ENCODE peak calls at places on chromosomes 16 and 17, in ten cellular contexts. Y, J, B, Q, S, A, O, E, N and H are unnamed samples.

GRCh38 chr16:56855936-56856335 is 9.1 kb upstream of the SLC12A3 start:
- DNase-seq in Y (no peak), J (no peak), B (no peak), Q (no peak), S (no peak), A (no peak), O (no peak), E (no peak), N (peak; percentile 20), H (no peak)

GRCh38 chr17:43667506-43668438 is 6.0 kb upstream of the MEOX1 start:
- DNase-seq in Y (no peak), J (no peak), B (peak; percentile 69), Q (no peak), S (no peak), A (no peak), O (no peak), E (peak; percentile 55), N (no peak), H (no peak)

GRCh38 chr17:7589204-7589868 is 558 bp downstream of the SOX15 start:
- DNase-seq in Y (peak; percentile 79), J (peak; percentile 90), B (peak; percentile 93), Q (peak; percentile 80), S (no peak), A (peak; percentile 69), O (peak; percentile 88), E (peak; percentile 83), N (peak; percentile 96), H (no peak)

GRCh38 chr16:30948956-30949654 is at the start of gene ORAI3:
- DNase-seq in Y (peak; percentile 68), J (peak; percentile 91), B (peak; percentile 70), Q (peak; percentile 84), S (peak; percentile 61), A (peak; percentile 66), O (peak; percentile 73), E (peak; percentile 51), N (peak; percentile 86), H (no peak)

GRCh38 chr17:5788266-5788900 is 204.1 kb upstream of the NLRP1 start:
- DNase-seq in Y (no peak), J (no peak), B (peak; percentile 86), Q (no peak), S (peak; percentile 73), A (no peak), O (no peak), E (no peak), N (no peak), H (no peak)

GRCh38 chr17:3003401-3004149 is 59.8 kb downstream of the OR1D5 start:
- DNase-seq in Y (peak; percentile 37), J (peak; percentile 53), B (no peak), Q (peak; percentile 73), S (no peak), A (peak; percentile 93), O (no peak), E (no peak), N (peak; percentile 48), H (no peak)

GRCh38 chr16:2035431-2036199 is 8.9 kb downstream of the NHERF2 start:
- DNase-seq in Y (peak; percentile 65), J (peak; percentile 89), B (no peak), Q (no peak), S (peak; percentile 75), A (no peak), O (peak; percentile 82), E (peak; percentile 86), N (peak; percentile 76), H (no peak)

GRCh38 chr17:8020776-8021564 is 17.9 kb upstream of the ALOX15B start:
- DNase-seq in Y (no peak), J (peak; percentile 40), B (no peak), Q (no peak), S (no peak), A (no peak), O (no peak), E (no peak), N (no peak), H (no peak)

GRCh38 chr17:3754458-3755334 is 31.0 kb downstream of the HASPIN start:
- DNase-seq in Y (peak; percentile 96), J (peak; percentile 95), B (peak; percentile 99), Q (peak; percentile 68), S (no peak), A (no peak), O (no peak), E (no peak), N (peak; percentile 99), H (no peak)

GRCh38 chr17:65730711-65731169 is 169.3 kb upstream of the AXIN2 start:
- DNase-seq in Y (no peak), J (no peak), B (no peak), Q (no peak), S (no peak), A (no peak), O (peak; percentile 68), E (peak; percentile 93), N (no peak), H (no peak)

GRCh38 chr17:68036304-68037147 is 991 bp downstream of the KPNA2 start:
- DNase-seq in Y (no peak), J (no peak), B (peak; percentile 74), Q (no peak), S (no peak), A (peak; percentile 46), O (peak; percentile 43), E (peak; percentile 58), N (no peak), H (peak; percentile 34)

GRCh38 chr16:80006175-80006895 is 405.8 kb upstream of the MAF start:
- DNase-seq in Y (no peak), J (no peak), B (peak; percentile 98), Q (peak; percentile 20), S (peak; percentile 74), A (no peak), O (peak; percentile 2), E (peak; percentile 11), N (no peak), H (no peak)
- H3K4me3 ChIP-seq in Y (no peak overlapping the region), J (no peak overlapping the region), B (no peak overlapping the region), Q (no peak overlapping the region), S (no peak overlapping the region), A (no peak overlapping the region), O (no peak overlapping the region), E (no peak overlapping the region), N (no peak overlapping the region), H (no peak overlapping the region)

GRCh38 chr17:76917829-76918228 is 49.6 kb downstream of the MGAT5B start:
- DNase-seq in Y (no peak), J (no peak), B (no peak), Q (no peak), S (no peak), A (no peak), O (no peak), E (no peak), N (no peak), H (no peak)
- H3K4me3 ChIP-seq in Y (no peak overlapping the region), J (no peak overlapping the region), B (no peak overlapping the region), Q (no peak overlapping the region), S (no peak overlapping the region), A (no peak overlapping the region), O (no peak overlapping the region), E (no peak overlapping the region), N (no peak overlapping the region), H (no peak overlapping the region)

GRCh38 chr17:62819511-62820221 is 11.6 kb upstream of the MARCHF10 start:
- DNase-seq in Y (peak; percentile 90), J (peak; percentile 84), B (peak; percentile 99), Q (no peak), S (peak; percentile 91), A (no peak), O (peak; percentile 97), E (peak; percentile 97), N (peak; percentile 31), H (no peak)
- H3K4me3 ChIP-seq in Y (peak overlapping the region; percentile 23), J (no peak overlapping the region), B (no peak overlapping the region), Q (no peak overlapping the region), S (peak overlapping the region; percentile 17), A (no peak overlapping the region), O (no peak overlapping the region), E (peak overlapping the region; percentile 47), N (no peak overlapping the region), H (no peak overlapping the region)

GRCh38 chr17:79798296-79799173 is 1.7 kb upstream of the CBX8 start:
- DNase-seq in Y (no peak), J (no peak), B (no peak), Q (no peak), S (no peak), A (no peak), O (no peak), E (peak; percentile 64), N (peak; percentile 79), H (no peak)

GRCh38 chr17:79799538-79800324 is 2.9 kb upstream of the CBX8 start:
- DNase-seq in Y (no peak), J (peak; percentile 52), B (no peak), Q (no peak), S (no peak), A (no peak), O (no peak), E (no peak), N (peak; percentile 64), H (peak; percentile 31)

GRCh38 chr17:79797492-79798295 is 817 bp upstream of the CBX8 start:
- DNase-seq in Y (no peak), J (no peak), B (no peak), Q (peak; percentile 41), S (no peak), A (peak; percentile 48), O (no peak), E (no peak), N (no peak), H (no peak)

GRCh38 chr17:79800325-79801155 is 3.7 kb upstream of the CBX8 start:
- DNase-seq in Y (no peak), J (peak; percentile 64), B (peak; percentile 63), Q (peak; percentile 73), S (peak; percentile 44), A (peak; percentile 68), O (peak; percentile 63), E (peak; percentile 48), N (peak; percentile 90), H (peak; percentile 62)

DNA sequence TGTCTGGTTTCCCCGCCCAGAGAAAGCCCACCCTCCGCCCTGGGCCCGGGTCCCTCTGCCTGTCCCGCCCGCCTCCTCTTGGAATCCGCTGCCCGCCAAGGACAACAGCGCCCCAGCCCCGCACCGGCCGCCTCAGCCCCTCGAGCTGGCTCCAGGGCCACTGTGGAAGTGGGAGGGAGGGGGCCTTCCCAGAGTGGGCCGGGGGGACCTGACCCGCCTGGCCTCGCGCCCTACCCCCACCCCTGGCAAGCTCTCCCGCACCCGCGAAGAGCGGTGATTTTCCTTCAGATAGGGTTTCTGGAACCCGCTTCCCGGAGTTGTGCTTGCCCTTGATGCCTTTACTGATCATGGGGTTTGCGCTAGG is 2.3 kb upstream of the CBX8 start:
- DNase-seq in Y (no peak), J (peak; percentile 67), B (no peak), Q (no peak), S (no peak), A (no peak), O (no peak), E (no peak), N (peak; percentile 73), H (no peak)
- H3K4me3 ChIP-seq in Y (peak overlapping the region; percentile 93), J (no peak overlapping the region), B (no peak overlapping the region), Q (no peak overlapping the region), S (no peak overlapping the region), A (no peak overlapping the region), O (no peak overlapping the region), E (no peak overlapping the region), N (no peak overlapping the region), H (peak overlapping the region; percentile 65)

GRCh38 chr16:51225902-51226301 is 74.8 kb upstream of the SALL1 start:
- DNase-seq in Y (no peak), J (no peak), B (no peak), Q (no peak), S (no peak), A (no peak), O (no peak), E (no peak), N (no peak), H (no peak)
- H3K4me3 ChIP-seq in Y (no peak overlapping the region), J (no peak overlapping the region), B (no peak overlapping the region), Q (no peak overlapping the region), S (no peak overlapping the region), A (no peak overlapping the region), O (no peak overlapping the region), E (no peak overlapping the region), N (no peak overlapping the region), H (no peak overlapping the region)